ENCODE peak calls at places on chromosomes 3 and 15, in seven cellular contexts. One of them, this sample, is unnamed.

GRCh38 chr3:123663977-123664376 is 79.1 kb upstream of the HACD2 start:
- DNase-seq in H1: no peak
- DNase-seq in H9: no peak
- DNase-seq in neuronal stem cell: no peak
- DNase-seq in mesendoderm: no peak
- DNase-seq in IMR-90: no peak
- DNase-seq in trophoblast cell: no peak
- DNase-seq in this sample: no peak

GRCh38 chr15:43210807-43211206 is 10.0 kb downstream of the EPB42 start:
- DNase-seq in H1: no peak
- DNase-seq in mesendoderm: no peak
- DNase-seq in H9: no peak
- DNase-seq in trophoblast cell: no peak
- DNase-seq in IMR-90: no peak
- DNase-seq in neuronal stem cell: no peak
- DNase-seq in this sample: no peak

GRCh38 chr15:55126111-55126510 is 70.6 kb downstream of the RSL24D1 start:
- DNase-seq in H1: no peak
- DNase-seq in IMR-90: no peak
- DNase-seq in H9: no peak
- DNase-seq in trophoblast cell: no peak
- DNase-seq in mesendoderm: no peak
- DNase-seq in neuronal stem cell: no peak
- DNase-seq in this sample: no peak

GRCh38 chr3:168865022-168865551 is 769.4 kb upstream of the GOLIM4 start:
- DNase-seq in trophoblast cell: peak; percentile 71
- DNase-seq in H1: no peak
- DNase-seq in IMR-90: peak; percentile 48
- DNase-seq in mesendoderm: peak; percentile 28
- DNase-seq in H9: no peak
- DNase-seq in neuronal stem cell: peak; percentile 29
- DNase-seq in this sample: peak; percentile 32

GRCh38 chr15:63551400-63551799 is 45.8 kb upstream of the FBXL22 start:
- DNase-seq in H9: no peak
- DNase-seq in trophoblast cell: no peak
- DNase-seq in IMR-90: peak; percentile 85
- DNase-seq in neuronal stem cell: no peak
- DNase-seq in H1: no peak
- DNase-seq in mesendoderm: no peak
- DNase-seq in this sample: peak; percentile 30

GRCh38 chr3:107740992-107741896 is 218.5 kb downstream of the BBX start:
- DNase-seq in trophoblast cell: peak; percentile 44
- DNase-seq in mesendoderm: peak; percentile 36
- DNase-seq in neuronal stem cell: no peak
- DNase-seq in IMR-90: peak; percentile 45
- DNase-seq in H1: no peak
- DNase-seq in H9: no peak
- DNase-seq in this sample: peak; percentile 45

GRCh38 chr3:160150525-160150924 is 74.7 kb upstream of the C3orf80 start:
- DNase-seq in H1: no peak
- DNase-seq in trophoblast cell: no peak
- DNase-seq in mesendoderm: no peak
- DNase-seq in H9: no peak
- DNase-seq in neuronal stem cell: no peak
- DNase-seq in IMR-90: peak; percentile 74
- DNase-seq in this sample: no peak

GRCh38 chr3:137282871-137283270 is 325.1 kb downstream of the IL20RB start:
- DNase-seq in H9: no peak
- DNase-seq in IMR-90: no peak
- DNase-seq in mesendoderm: no peak
- DNase-seq in neuronal stem cell: no peak
- DNase-seq in trophoblast cell: no peak
- DNase-seq in H1: no peak
- DNase-seq in this sample: no peak

GRCh38 chr3:159482241-159483031 is 506.2 kb upstream of the IL12A start:
- DNase-seq in H9: no peak
- DNase-seq in neuronal stem cell: no peak
- DNase-seq in mesendoderm: peak; percentile 57
- DNase-seq in H1: no peak
- DNase-seq in trophoblast cell: peak; percentile 19
- DNase-seq in IMR-90: no peak
- DNase-seq in this sample: no peak

GRCh38 chr3:185250247-185250646 is 3.6 kb downstream of the EHHADH start:
- DNase-seq in H9: no peak
- DNase-seq in H1: no peak
- DNase-seq in mesendoderm: peak; percentile 51
- DNase-seq in neuronal stem cell: no peak
- DNase-seq in IMR-90: peak; percentile 4
- DNase-seq in trophoblast cell: no peak
- DNase-seq in this sample: no peak
- H2BK120ac ChIP-seq in H9: no peak overlapping the region
- H2BK120ac ChIP-seq in H1: no peak overlapping the region
- H2BK120ac ChIP-seq in mesendoderm: no peak overlapping the region
- H2BK120ac ChIP-seq in neuronal stem cell: no peak overlapping the region
- H2BK120ac ChIP-seq in IMR-90: no peak overlapping the region
- H2BK120ac ChIP-seq in trophoblast cell: no peak overlapping the region
- H2BK120ac ChIP-seq in this sample: no peak overlapping the region

GRCh38 chr3:166011771-166012170 is 174.5 kb upstream of the BCHE start:
- DNase-seq in neuronal stem cell: no peak
- DNase-seq in H9: no peak
- DNase-seq in mesendoderm: no peak
- DNase-seq in H1: no peak
- DNase-seq in trophoblast cell: no peak
- DNase-seq in IMR-90: no peak
- DNase-seq in this sample: no peak
- H2BK120ac ChIP-seq in neuronal stem cell: no peak overlapping the region
- H2BK120ac ChIP-seq in H9: no peak overlapping the region
- H2BK120ac ChIP-seq in mesendoderm: no peak overlapping the region
- H2BK120ac ChIP-seq in H1: no peak overlapping the region
- H2BK120ac ChIP-seq in trophoblast cell: no peak overlapping the region
- H2BK120ac ChIP-seq in IMR-90: no peak overlapping the region
- H2BK120ac ChIP-seq in this sample: no peak overlapping the region

GRCh38 chr3:17349093-17349492 is 393.3 kb downstream of the TBC1D5 start:
- DNase-seq in mesendoderm: no peak
- DNase-seq in neuronal stem cell: no peak
- DNase-seq in H9: no peak
- DNase-seq in trophoblast cell: no peak
- DNase-seq in IMR-90: no peak
- DNase-seq in H1: no peak
- DNase-seq in this sample: no peak
- H2BK120ac ChIP-seq in mesendoderm: no peak overlapping the region
- H2BK120ac ChIP-seq in neuronal stem cell: no peak overlapping the region
- H2BK120ac ChIP-seq in H9: no peak overlapping the region
- H2BK120ac ChIP-seq in trophoblast cell: no peak overlapping the region
- H2BK120ac ChIP-seq in IMR-90: no peak overlapping the region
- H2BK120ac ChIP-seq in H1: no peak overlapping the region
- H2BK120ac ChIP-seq in this sample: no peak overlapping the region

DNA sequence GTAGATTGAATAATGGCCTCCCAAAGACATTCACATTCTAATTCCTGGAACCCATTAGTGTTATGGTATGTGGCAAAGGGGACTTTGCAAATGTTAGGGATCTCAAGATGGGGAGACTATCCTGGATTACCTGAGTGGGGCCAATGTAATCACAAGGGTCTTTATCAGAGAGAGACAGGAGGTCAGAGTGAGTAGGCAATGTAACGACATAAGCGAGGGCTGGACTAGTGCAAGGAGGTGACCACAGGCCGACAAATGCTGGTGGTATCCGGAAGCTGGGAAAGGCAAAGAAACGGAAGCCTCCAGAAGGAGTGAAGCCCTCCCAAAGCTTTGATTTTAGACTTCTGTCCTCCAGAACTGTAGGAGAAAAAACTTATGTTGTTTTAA is 26.5 kb upstream of the AQP9 start:
- DNase-seq in trophoblast cell: no peak
- DNase-seq in H9: no peak
- DNase-seq in neuronal stem cell: no peak
- DNase-seq in mesendoderm: no peak
- DNase-seq in H1: no peak
- DNase-seq in IMR-90: no peak
- DNase-seq in this sample: no peak
- H2BK120ac ChIP-seq in trophoblast cell: no peak overlapping the region
- H2BK120ac ChIP-seq in H9: no peak overlapping the region
- H2BK120ac ChIP-seq in neuronal stem cell: no peak overlapping the region
- H2BK120ac ChIP-seq in mesendoderm: no peak overlapping the region
- H2BK120ac ChIP-seq in H1: no peak overlapping the region
- H2BK120ac ChIP-seq in IMR-90: no peak overlapping the region
- H2BK120ac ChIP-seq in this sample: no peak overlapping the region